ENCODE peak calls at places on chromosome 6, in ten cellular contexts. One of them, this sample, is unnamed. For H3K79me2, the result is how much of the 10 kb centered on the place peaks cover.

GRCh38 chr6:89952696-89953095 is 58.4 kb downstream of the GJA10 start:
- DNase-seq in endothelial cell of umbilical vein: no peak
- DNase-seq in GM23248: no peak
- DNase-seq in fibroblast of lung: peak
- DNase-seq in PC-9: no peak
- DNase-seq in HCT116: no peak
- DNase-seq in H1: no peak
- DNase-seq in astrocyte: peak
- DNase-seq in hepatocyte: no peak
- DNase-seq in HepG2: no peak
- DNase-seq in this sample: peak

GRCh38 chr6:29319931-29320330 is 18.4 kb downstream of the OR14J1 start:
- DNase-seq in fibroblast of lung: no peak
- DNase-seq in endothelial cell of umbilical vein: no peak
- DNase-seq in hepatocyte: no peak
- DNase-seq in H1: no peak
- DNase-seq in GM23248: no peak
- DNase-seq in PC-9: no peak
- DNase-seq in astrocyte: no peak
- DNase-seq in HepG2: no peak
- DNase-seq in HCT116: no peak
- DNase-seq in this sample: no peak

GRCh38 chr6:169495601-169496000 is 206.2 kb downstream of the WDR27 start:
- DNase-seq in fibroblast of lung: peak
- DNase-seq in H1: no peak
- DNase-seq in PC-9: no peak
- DNase-seq in GM23248: peak
- DNase-seq in HCT116: no peak
- DNase-seq in astrocyte: peak
- DNase-seq in endothelial cell of umbilical vein: no peak
- DNase-seq in hepatocyte: no peak
- DNase-seq in HepG2: no peak
- DNase-seq in this sample: no peak

GRCh38 chr6:158835616-158836221 is 16.6 kb upstream of the EZR start:
- DNase-seq in fibroblast of lung: peak
- DNase-seq in hepatocyte: peak
- DNase-seq in endothelial cell of umbilical vein: no peak
- DNase-seq in PC-9: peak
- DNase-seq in astrocyte: no peak
- DNase-seq in H1: no peak
- DNase-seq in HepG2: peak
- DNase-seq in GM23248: no peak
- DNase-seq in HCT116: no peak
- DNase-seq in this sample: no peak

GRCh38 chr6:81606965-81607381 is 145.5 kb downstream of the TENT5A start:
- DNase-seq in PC-9: no peak
- DNase-seq in hepatocyte: no peak
- DNase-seq in endothelial cell of umbilical vein: peak
- DNase-seq in H1: no peak
- DNase-seq in GM23248: peak
- DNase-seq in fibroblast of lung: peak
- DNase-seq in HCT116: no peak
- DNase-seq in HepG2: no peak
- DNase-seq in astrocyte: peak
- DNase-seq in this sample: no peak

GRCh38 chr6:69423785-69424184 is 373.0 kb downstream of the LMBRD1 start:
- DNase-seq in H1: no peak
- DNase-seq in astrocyte: no peak
- DNase-seq in HepG2: no peak
- DNase-seq in fibroblast of lung: no peak
- DNase-seq in HCT116: no peak
- DNase-seq in endothelial cell of umbilical vein: no peak
- DNase-seq in GM23248: no peak
- DNase-seq in PC-9: no peak
- DNase-seq in hepatocyte: no peak
- DNase-seq in this sample: no peak

GRCh38 chr6:4668271-4669179 is 107.7 kb upstream of the CDYL start:
- DNase-seq in HepG2: no peak
- DNase-seq in PC-9: no peak
- DNase-seq in fibroblast of lung: no peak
- DNase-seq in GM23248: peak
- DNase-seq in endothelial cell of umbilical vein: no peak
- DNase-seq in hepatocyte: no peak
- DNase-seq in HCT116: no peak
- DNase-seq in astrocyte: peak
- DNase-seq in H1: no peak
- DNase-seq in this sample: no peak

GRCh38 chr6:136873733-136874132 is 48.4 kb upstream of the SLC35D3 start:
- DNase-seq in hepatocyte: peak
- DNase-seq in H1: no peak
- DNase-seq in PC-9: no peak
- DNase-seq in astrocyte: no peak
- DNase-seq in HCT116: peak
- DNase-seq in GM23248: peak
- DNase-seq in fibroblast of lung: peak
- DNase-seq in HepG2: no peak
- DNase-seq in endothelial cell of umbilical vein: peak
- DNase-seq in this sample: no peak

GRCh38 chr6:33589723-33590530 is 9.9 kb upstream of the BAK1 start:
- DNase-seq in PC-9: peak
- DNase-seq in GM23248: peak
- DNase-seq in HCT116: peak
- DNase-seq in H1: no peak
- DNase-seq in fibroblast of lung: peak
- DNase-seq in HepG2: peak
- DNase-seq in endothelial cell of umbilical vein: peak
- DNase-seq in hepatocyte: peak
- DNase-seq in astrocyte: peak
- DNase-seq in this sample: peak

GRCh38 chr6:153949606-153950005 is 89.4 kb upstream of the OPRM1 start:
- DNase-seq in endothelial cell of umbilical vein: no peak
- DNase-seq in fibroblast of lung: no peak
- DNase-seq in astrocyte: no peak
- DNase-seq in HCT116: no peak
- DNase-seq in HepG2: no peak
- DNase-seq in hepatocyte: no peak
- DNase-seq in H1: no peak
- DNase-seq in PC-9: no peak
- DNase-seq in GM23248: peak
- DNase-seq in this sample: no peak

GRCh38 chr6:135667694-135668455 is 170.3 kb upstream of the AHI1 start:
- DNase-seq in astrocyte: peak
- DNase-seq in H1: no peak
- DNase-seq in HCT116: no peak
- DNase-seq in endothelial cell of umbilical vein: peak
- DNase-seq in HepG2: no peak
- DNase-seq in PC-9: no peak
- DNase-seq in GM23248: peak
- DNase-seq in hepatocyte: no peak
- DNase-seq in fibroblast of lung: peak
- DNase-seq in this sample: no peak

GRCh38 chr6:159934181-159934580 is 34.7 kb upstream of the IGF2R start:
- DNase-seq in hepatocyte: no peak
- DNase-seq in HCT116: no peak
- DNase-seq in PC-9: no peak
- DNase-seq in astrocyte: peak
- DNase-seq in HepG2: no peak
- DNase-seq in fibroblast of lung: no peak
- DNase-seq in endothelial cell of umbilical vein: no peak
- DNase-seq in H1: no peak
- DNase-seq in GM23248: peak
- DNase-seq in this sample: no peak

GRCh38 chr6:3209114-3210023 is 18.1 kb downstream of the TUBB2B start:
- DNase-seq in H1: peak
- DNase-seq in fibroblast of lung: peak
- DNase-seq in PC-9: peak
- DNase-seq in endothelial cell of umbilical vein: no peak
- DNase-seq in GM23248: peak
- DNase-seq in astrocyte: peak
- DNase-seq in HCT116: peak
- DNase-seq in HepG2: peak
- DNase-seq in hepatocyte: peak
- DNase-seq in this sample: no peak

GRCh38 chr6:132741281-132741680 is 16.4 kb downstream of the VNN2 start:
- DNase-seq in fibroblast of lung: no peak
- DNase-seq in astrocyte: no peak
- DNase-seq in hepatocyte: no peak
- DNase-seq in HepG2: no peak
- DNase-seq in H1: no peak
- DNase-seq in HCT116: no peak
- DNase-seq in PC-9: no peak
- DNase-seq in endothelial cell of umbilical vein: no peak
- DNase-seq in GM23248: no peak
- DNase-seq in this sample: no peak

GRCh38 chr6:107543567-107543966 is 53.6 kb downstream of the SOBP start:
- DNase-seq in endothelial cell of umbilical vein: no peak
- DNase-seq in fibroblast of lung: no peak
- DNase-seq in HCT116: no peak
- DNase-seq in GM23248: no peak
- DNase-seq in PC-9: no peak
- DNase-seq in hepatocyte: no peak
- DNase-seq in H1: no peak
- DNase-seq in astrocyte: no peak
- DNase-seq in HepG2: no peak
- DNase-seq in this sample: no peak

GRCh38 chr6:107550241-107550840 is 60.4 kb downstream of the SOBP start:
- DNase-seq in hepatocyte: no peak
- DNase-seq in fibroblast of lung: no peak
- DNase-seq in endothelial cell of umbilical vein: no peak
- DNase-seq in H1: no peak
- DNase-seq in HCT116: no peak
- DNase-seq in GM23248: no peak
- DNase-seq in astrocyte: no peak
- DNase-seq in PC-9: no peak
- DNase-seq in HepG2: no peak
- DNase-seq in this sample: no peak

GRCh38 chr6:107550906-107551305 is 61.0 kb downstream of the SOBP start:
- DNase-seq in GM23248: no peak
- DNase-seq in astrocyte: no peak
- DNase-seq in HCT116: no peak
- DNase-seq in PC-9: no peak
- DNase-seq in endothelial cell of umbilical vein: no peak
- DNase-seq in hepatocyte: no peak
- DNase-seq in HepG2: no peak
- DNase-seq in H1: no peak
- DNase-seq in fibroblast of lung: no peak
- DNase-seq in this sample: no peak

GRCh38 chr6:107545761-107546160 is 55.8 kb downstream of the SOBP start:
- DNase-seq in astrocyte: no peak
- DNase-seq in PC-9: no peak
- DNase-seq in fibroblast of lung: no peak
- DNase-seq in hepatocyte: no peak
- DNase-seq in H1: no peak
- DNase-seq in HCT116: no peak
- DNase-seq in endothelial cell of umbilical vein: no peak
- DNase-seq in HepG2: no peak
- DNase-seq in GM23248: no peak
- DNase-seq in this sample: no peak

DNA sequence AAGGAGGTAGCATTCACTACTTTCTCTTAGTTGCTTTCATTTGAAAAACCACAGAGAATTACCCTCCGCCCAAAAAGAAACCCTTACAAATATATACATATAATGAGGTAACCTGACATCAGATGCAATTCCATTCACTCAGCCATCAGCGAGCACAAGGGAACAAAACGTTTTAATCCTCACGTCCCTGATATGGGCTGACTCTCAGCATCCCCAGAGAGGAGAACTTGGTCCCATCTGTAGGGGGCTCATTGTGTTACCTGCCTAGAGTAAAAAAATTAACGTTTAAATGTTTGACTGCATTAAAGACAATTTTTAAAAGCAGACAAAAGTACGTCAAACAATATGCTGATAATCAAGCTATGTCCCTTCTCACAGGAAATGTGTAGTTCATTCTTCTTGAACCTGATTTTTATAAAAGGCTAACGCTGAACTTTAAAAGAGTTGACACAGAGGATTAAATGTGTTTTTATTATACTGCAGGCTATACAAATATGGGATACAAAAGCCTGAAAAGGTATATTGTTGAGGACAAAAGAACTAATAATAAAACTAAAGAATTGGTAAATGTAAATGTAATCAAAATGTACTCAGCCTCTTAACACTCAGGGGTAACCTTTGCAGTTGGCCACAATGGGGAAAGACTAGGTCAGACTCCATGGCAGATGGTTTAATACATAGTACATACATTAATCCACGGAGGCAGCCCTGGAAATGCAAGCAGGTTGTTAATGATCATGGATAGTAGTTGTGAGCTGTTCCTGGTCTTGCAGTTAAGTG is 57.3 kb downstream of the SOBP start:
- DNase-seq in HepG2: no peak
- DNase-seq in H1: no peak
- DNase-seq in astrocyte: no peak
- DNase-seq in fibroblast of lung: no peak
- DNase-seq in HCT116: no peak
- DNase-seq in hepatocyte: no peak
- DNase-seq in endothelial cell of umbilical vein: no peak
- DNase-seq in GM23248: no peak
- DNase-seq in PC-9: no peak
- DNase-seq in this sample: no peak
- H3K79me2 ChIP-seq in HepG2: under half
- H3K79me2 ChIP-seq in H1: under half
- H3K79me2 ChIP-seq in astrocyte: under half
- H3K79me2 ChIP-seq in fibroblast of lung: under half
- H3K79me2 ChIP-seq in HCT116: under half
- H3K79me2 ChIP-seq in hepatocyte: under half
- H3K79me2 ChIP-seq in endothelial cell of umbilical vein: under half
- H3K79me2 ChIP-seq in GM23248: under half
- H3K79me2 ChIP-seq in PC-9: under half
- H3K79me2 ChIP-seq in this sample: under half

GRCh38 chr6:44342489-44342888 is at the start of gene SPATS1:
- DNase-seq in GM23248: peak
- DNase-seq in endothelial cell of umbilical vein: no peak
- DNase-seq in hepatocyte: peak
- DNase-seq in HCT116: no peak
- DNase-seq in PC-9: no peak
- DNase-seq in fibroblast of lung: no peak
- DNase-seq in HepG2: no peak
- DNase-seq in H1: no peak
- DNase-seq in astrocyte: no peak
- DNase-seq in this sample: no peak
- TF ChIP-seq EZH2 in GM23248: no peak
- TF ChIP-seq EZH2 in endothelial cell of umbilical vein: peak
- TF ChIP-seq EZH2 in hepatocyte: no peak
- TF ChIP-seq EZH2 in HCT116: no peak
- TF ChIP-seq EZH2 in PC-9: no peak
- TF ChIP-seq EZH2 in fibroblast of lung: peak
- TF ChIP-seq EZH2 in HepG2: no peak
- TF ChIP-seq EZH2 in H1: no peak
- TF ChIP-seq EZH2 in astrocyte: peak
- TF ChIP-seq EZH2 in this sample: no peak

GRCh38 chr6:74826318-74826717 is 379.5 kb downstream of the COL12A1 start:
- DNase-seq in HCT116: no peak
- DNase-seq in HepG2: no peak
- DNase-seq in fibroblast of lung: peak
- DNase-seq in H1: no peak
- DNase-seq in PC-9: no peak
- DNase-seq in hepatocyte: no peak
- DNase-seq in GM23248: no peak
- DNase-seq in endothelial cell of umbilical vein: no peak
- DNase-seq in astrocyte: no peak
- DNase-seq in this sample: no peak
- H2AFZ ChIP-seq in HCT116: no peak
- H2AFZ ChIP-seq in HepG2: no peak
- H2AFZ ChIP-seq in fibroblast of lung: peak
- H2AFZ ChIP-seq in H1: no peak
- H2AFZ ChIP-seq in PC-9: no peak
- H2AFZ ChIP-seq in hepatocyte: no peak
- H2AFZ ChIP-seq in GM23248: peak
- H2AFZ ChIP-seq in endothelial cell of umbilical vein: no peak
- H2AFZ ChIP-seq in astrocyte: no peak
- H2AFZ ChIP-seq in this sample: no peak

GRCh38 chr6:21666200-21666671 is 72.7 kb downstream of the SOX4 start:
- DNase-seq in PC-9: no peak
- DNase-seq in HCT116: no peak
- DNase-seq in GM23248: peak
- DNase-seq in astrocyte: no peak
- DNase-seq in hepatocyte: peak
- DNase-seq in H1: no peak
- DNase-seq in endothelial cell of umbilical vein: peak
- DNase-seq in fibroblast of lung: no peak
- DNase-seq in HepG2: no peak
- DNase-seq in this sample: peak
- H3K79me2 ChIP-seq in PC-9: under half
- H3K79me2 ChIP-seq in HCT116: under half
- H3K79me2 ChIP-seq in GM23248: under half
- H3K79me2 ChIP-seq in astrocyte: half or more
- H3K79me2 ChIP-seq in hepatocyte: under half
- H3K79me2 ChIP-seq in H1: under half
- H3K79me2 ChIP-seq in endothelial cell of umbilical vein: under half
- H3K79me2 ChIP-seq in fibroblast of lung: under half
- H3K79me2 ChIP-seq in HepG2: under half
- H3K79me2 ChIP-seq in this sample: under half

This sample was measured in DND-41.